ENCODE peak calls at places on chromosomes 13 and 19, in four cellular contexts. One of them, this sample, is unnamed. For H3K9me3, the result is how much of the 10 kb centered on the place peaks cover.

GRCh38 chr13:47117268-47117667 is 220.4 kb upstream of the HTR2A start:
- DNase-seq in heart left ventricle: no peak
- DNase-seq in HCT116: no peak
- DNase-seq in adipocyte: peak
- DNase-seq in this sample: no peak

GRCh38 chr13:106104281-106104901 is 431.1 kb downstream of the EFNB2 start:
- DNase-seq in heart left ventricle: no peak
- DNase-seq in HCT116: peak
- DNase-seq in adipocyte: peak
- DNase-seq in this sample: no peak

GRCh38 chr13:37392389-37392788 is 206.2 kb downstream of the POSTN start:
- DNase-seq in heart left ventricle: no peak
- DNase-seq in HCT116: no peak
- DNase-seq in adipocyte: no peak
- DNase-seq in this sample: no peak

GRCh38 chr13:26664942-26665341 is 95.6 kb downstream of the GPR12 start:
- DNase-seq in heart left ventricle: no peak
- DNase-seq in HCT116: no peak
- DNase-seq in adipocyte: no peak
- DNase-seq in this sample: no peak

GRCh38 chr13:111204438-111205177 is 89.5 kb downstream of the ARHGEF7 start:
- DNase-seq in heart left ventricle: peak
- DNase-seq in HCT116: no peak
- DNase-seq in adipocyte: peak
- DNase-seq in this sample: no peak

GRCh38 chr13:54709546-54709945 is 1680.9 kb downstream of the OLFM4 start:
- DNase-seq in heart left ventricle: no peak
- DNase-seq in HCT116: no peak
- DNase-seq in adipocyte: no peak
- DNase-seq in this sample: no peak

GRCh38 chr13:50684366-50684765 is 159.1 kb downstream of the DLEU7 start:
- DNase-seq in heart left ventricle: peak
- DNase-seq in HCT116: no peak
- DNase-seq in adipocyte: no peak
- DNase-seq in this sample: no peak

GRCh38 chr13:29537736-29538624 is 57.5 kb downstream of the SLC7A1 start:
- DNase-seq in heart left ventricle: no peak
- DNase-seq in HCT116: no peak
- DNase-seq in adipocyte: no peak
- DNase-seq in this sample: no peak

GRCh38 chr13:53250272-53250875 is 221.8 kb downstream of the OLFM4 start:
- DNase-seq in heart left ventricle: peak
- DNase-seq in HCT116: peak
- DNase-seq in adipocyte: peak
- DNase-seq in this sample: peak

GRCh38 chr19:49442793-49443365 is 1.6 kb upstream of the SLC17A7 start:
- DNase-seq in heart left ventricle: peak
- DNase-seq in HCT116: peak
- DNase-seq in adipocyte: peak
- DNase-seq in this sample: peak

GRCh38 chr19:49443366-49444099 is 2.2 kb upstream of the SLC17A7 start:
- DNase-seq in heart left ventricle: peak
- DNase-seq in HCT116: peak
- DNase-seq in adipocyte: peak
- DNase-seq in this sample: peak

GRCh38 chr19:49441210-49441959 is at the start of gene SLC17A7:
- DNase-seq in heart left ventricle: peak
- DNase-seq in HCT116: no peak
- DNase-seq in adipocyte: peak
- DNase-seq in this sample: no peak

GRCh38 chr19:49441960-49442350 is 628 bp upstream of the SLC17A7 start:
- DNase-seq in heart left ventricle: no peak
- DNase-seq in HCT116: no peak
- DNase-seq in adipocyte: no peak
- DNase-seq in this sample: no peak

GRCh38 chr19:49442354-49442753 is 1.0 kb upstream of the SLC17A7 start:
- DNase-seq in heart left ventricle: peak
- DNase-seq in HCT116: no peak
- DNase-seq in adipocyte: no peak
- DNase-seq in this sample: no peak
- H3K4me3 ChIP-seq in heart left ventricle: peak
- H3K4me3 ChIP-seq in HCT116: peak
- H3K4me3 ChIP-seq in adipocyte: peak
- H3K4me3 ChIP-seq in this sample: no peak

GRCh38 chr13:22106058-22106457 is 435.2 kb downstream of the FGF9 start:
- DNase-seq in heart left ventricle: no peak
- DNase-seq in HCT116: no peak
- DNase-seq in adipocyte: no peak
- DNase-seq in this sample: no peak

GRCh38 chr13:22103628-22104027 is 432.8 kb downstream of the FGF9 start:
- DNase-seq in heart left ventricle: no peak
- DNase-seq in HCT116: no peak
- DNase-seq in adipocyte: no peak
- DNase-seq in this sample: no peak

GRCh38 chr13:22107549-22107948 is 436.7 kb downstream of the FGF9 start:
- DNase-seq in heart left ventricle: no peak
- DNase-seq in HCT116: no peak
- DNase-seq in adipocyte: no peak
- DNase-seq in this sample: no peak

GRCh38 chr13:22103046-22103445 is 432.2 kb downstream of the FGF9 start:
- DNase-seq in heart left ventricle: no peak
- DNase-seq in HCT116: no peak
- DNase-seq in adipocyte: no peak
- DNase-seq in this sample: no peak

GRCh38 chr13:22102237-22102636 is 431.4 kb downstream of the FGF9 start:
- DNase-seq in heart left ventricle: no peak
- DNase-seq in HCT116: no peak
- DNase-seq in adipocyte: no peak
- DNase-seq in this sample: no peak
- H3K9me3 ChIP-seq in heart left ventricle: under half
- H3K9me3 ChIP-seq in HCT116: under half
- H3K9me3 ChIP-seq in adipocyte: under half
- H3K9me3 ChIP-seq in this sample: under half

GRCh38 chr19:21568816-21569496 is 63.6 kb downstream of the ZNF429 start:
- DNase-seq in heart left ventricle: peak
- DNase-seq in HCT116: no peak
- DNase-seq in adipocyte: peak
- DNase-seq in this sample: peak
- H3K4me3 ChIP-seq in heart left ventricle: peak
- H3K4me3 ChIP-seq in HCT116: no peak
- H3K4me3 ChIP-seq in adipocyte: peak
- H3K4me3 ChIP-seq in this sample: peak

GRCh38 chr19:56838680-56838929 is 1.9 kb downstream of the PEG3 start:
- DNase-seq in heart left ventricle: no peak
- DNase-seq in HCT116: no peak
- DNase-seq in adipocyte: no peak
- DNase-seq in this sample: no peak

GRCh38 chr19:56837892-56838679 is 2.4 kb downstream of the PEG3 start:
- DNase-seq in heart left ventricle: peak
- DNase-seq in HCT116: no peak
- DNase-seq in adipocyte: no peak
- DNase-seq in this sample: no peak

GRCh38 chr19:56840452-56841193 is at the start of the genes PEG3 and ZIM2:
- DNase-seq in heart left ventricle: peak
- DNase-seq in HCT116: no peak
- DNase-seq in adipocyte: no peak
- DNase-seq in this sample: no peak

GRCh38 chr19:56839665-56840451 is 668 bp downstream of the PEG3 start:
- DNase-seq in heart left ventricle: peak
- DNase-seq in HCT116: no peak
- DNase-seq in adipocyte: peak
- DNase-seq in this sample: no peak

GRCh38 chr19:56838930-56839664 is 1.4 kb downstream of the PEG3 start:
- DNase-seq in heart left ventricle: peak
- DNase-seq in HCT116: no peak
- DNase-seq in adipocyte: peak
- DNase-seq in this sample: no peak
- H3K9me3 ChIP-seq in heart left ventricle: under half
- H3K9me3 ChIP-seq in HCT116: under half
- H3K9me3 ChIP-seq in adipocyte: under half
- H3K9me3 ChIP-seq in this sample: half or more

GRCh38 chr19:10102787-10103236 is 334 bp upstream of the ANGPTL6 start:
- DNase-seq in heart left ventricle: no peak
- DNase-seq in HCT116: no peak
- DNase-seq in adipocyte: no peak
- DNase-seq in this sample: no peak
- H3K4me3 ChIP-seq in heart left ventricle: no peak
- H3K4me3 ChIP-seq in HCT116: no peak
- H3K4me3 ChIP-seq in adipocyte: no peak
- H3K4me3 ChIP-seq in this sample: no peak

GRCh38 chr19:22622901-22623840 is 11.0 kb upstream of the ZNF492 start:
- DNase-seq in heart left ventricle: no peak
- DNase-seq in HCT116: no peak
- DNase-seq in adipocyte: no peak
- DNase-seq in this sample: no peak
- H3K9me3 ChIP-seq in heart left ventricle: under half
- H3K9me3 ChIP-seq in HCT116: under half
- H3K9me3 ChIP-seq in adipocyte: under half
- H3K9me3 ChIP-seq in this sample: under half

DNA sequence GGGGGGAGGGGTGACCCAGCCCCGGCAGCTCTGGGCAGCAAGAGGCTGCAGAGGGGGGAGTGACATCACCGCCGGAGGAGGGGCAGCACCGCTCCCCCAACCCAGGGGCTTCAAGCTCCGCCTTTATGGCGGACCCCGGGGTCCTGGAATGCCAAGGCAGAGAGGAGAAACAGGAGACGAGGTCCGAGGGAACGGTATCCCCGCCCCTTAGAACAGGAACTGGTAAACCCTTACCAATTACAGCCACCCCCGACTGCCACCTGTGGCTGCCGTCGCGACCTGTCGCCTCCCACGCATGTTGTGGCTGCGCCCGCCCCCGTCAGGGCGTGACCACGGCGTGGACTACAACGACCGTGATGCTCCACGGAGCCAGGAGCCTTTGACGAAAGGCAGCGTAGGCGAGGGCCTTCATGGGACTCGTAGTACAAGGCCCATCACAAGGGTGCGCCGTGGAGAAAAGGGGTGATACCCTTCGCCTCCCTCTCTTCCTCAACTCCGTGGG is 4.1 kb upstream of the KCNC3 start:
- DNase-seq in heart left ventricle: peak
- DNase-seq in HCT116: peak
- DNase-seq in adipocyte: peak
- DNase-seq in this sample: peak
- H3K4me3 ChIP-seq in heart left ventricle: peak
- H3K4me3 ChIP-seq in HCT116: peak
- H3K4me3 ChIP-seq in adipocyte: peak
- H3K4me3 ChIP-seq in this sample: peak

GRCh38 chr13:31503626-31504025 is 235.7 kb upstream of the RXFP2 start:
- DNase-seq in heart left ventricle: no peak
- DNase-seq in HCT116: no peak
- DNase-seq in adipocyte: no peak
- DNase-seq in this sample: no peak

GRCh38 chr13:31499274-31499673 is 240.1 kb upstream of the RXFP2 start:
- DNase-seq in heart left ventricle: no peak
- DNase-seq in HCT116: no peak
- DNase-seq in adipocyte: no peak
- DNase-seq in this sample: no peak

GRCh38 chr13:31504918-31505317 is 234.4 kb upstream of the RXFP2 start:
- DNase-seq in heart left ventricle: no peak
- DNase-seq in HCT116: no peak
- DNase-seq in adipocyte: no peak
- DNase-seq in this sample: no peak
- H3K9me3 ChIP-seq in heart left ventricle: under half
- H3K9me3 ChIP-seq in HCT116: under half
- H3K9me3 ChIP-seq in adipocyte: under half
- H3K9me3 ChIP-seq in this sample: under half

GRCh38 chr19:54325631-54326030 is 12.7 kb upstream of the LILRA5 start:
- DNase-seq in heart left ventricle: no peak
- DNase-seq in HCT116: no peak
- DNase-seq in adipocyte: no peak
- DNase-seq in this sample: no peak

GRCh38 chr19:54320271-54320670 is 7.3 kb upstream of the LILRA5 start:
- DNase-seq in heart left ventricle: no peak
- DNase-seq in HCT116: no peak
- DNase-seq in adipocyte: no peak
- DNase-seq in this sample: no peak

GRCh38 chr19:54325194-54325621 is 12.2 kb upstream of the LILRA5 start:
- DNase-seq in heart left ventricle: no peak
- DNase-seq in HCT116: peak
- DNase-seq in adipocyte: peak
- DNase-seq in this sample: peak

GRCh38 chr19:54319049-54319448 is 6.1 kb upstream of the LILRA5 start:
- DNase-seq in heart left ventricle: no peak
- DNase-seq in HCT116: no peak
- DNase-seq in adipocyte: no peak
- DNase-seq in this sample: no peak

DNA sequence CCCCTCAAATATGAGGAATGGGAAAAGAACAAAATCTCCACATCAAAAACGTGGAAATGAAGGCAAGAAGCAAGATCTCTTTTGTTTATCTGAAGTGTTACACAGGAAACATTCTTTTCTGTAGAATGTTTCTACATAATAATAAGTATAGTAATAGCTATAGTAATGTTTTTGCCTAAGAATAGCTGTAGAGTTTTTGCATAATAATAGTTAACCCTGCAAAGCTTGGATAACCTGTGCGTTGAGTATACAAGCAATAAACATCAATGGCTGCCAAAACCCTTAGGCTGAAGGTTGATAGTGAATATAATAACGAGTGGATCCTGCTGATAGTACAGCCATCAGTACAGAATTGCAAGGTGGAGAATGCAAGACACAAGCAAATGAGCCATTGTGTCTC is 11.1 kb upstream of the LILRA5 start:
- DNase-seq in heart left ventricle: no peak
- DNase-seq in HCT116: no peak
- DNase-seq in adipocyte: no peak
- DNase-seq in this sample: no peak
- H3K4me3 ChIP-seq in heart left ventricle: no peak
- H3K4me3 ChIP-seq in HCT116: no peak
- H3K4me3 ChIP-seq in adipocyte: no peak
- H3K4me3 ChIP-seq in this sample: no peak

DNA sequence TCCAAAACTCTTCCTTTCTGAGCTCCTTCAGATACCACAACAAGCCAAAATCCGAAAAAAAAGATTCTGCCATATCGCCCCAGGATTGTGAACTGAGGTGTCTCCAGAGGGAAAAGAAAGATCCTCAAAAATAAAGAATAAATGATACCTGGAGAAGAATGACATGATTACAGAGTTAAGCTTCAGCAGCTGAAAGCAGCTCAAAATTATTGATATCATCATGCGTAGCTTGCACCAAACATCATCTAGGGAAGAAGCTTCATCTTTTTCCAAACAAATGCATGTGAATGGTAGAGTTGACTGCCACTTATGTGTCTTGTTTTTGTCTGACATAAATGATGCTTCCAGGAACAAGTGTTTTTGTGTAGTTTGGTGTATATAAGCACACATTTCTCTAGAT is at the start of gene NLRP9:
- DNase-seq in heart left ventricle: no peak
- DNase-seq in HCT116: no peak
- DNase-seq in adipocyte: no peak
- DNase-seq in this sample: no peak
- H3K9me3 ChIP-seq in heart left ventricle: under half
- H3K9me3 ChIP-seq in HCT116: under half
- H3K9me3 ChIP-seq in adipocyte: under half
- H3K9me3 ChIP-seq in this sample: under half